ENCODE peak calls at places on chromosomes 13 and 19, in five cellular contexts. One of them, this sample, is unnamed.

GRCh38 chr19:42154471-42155323 is 22.5 kb upstream of the POU2F2 start:
- DNase-seq in heart right ventricle: no peak
- DNase-seq in CD4-positive, alpha-beta T cell: no peak
- DNase-seq in neural crest cell: no peak
- DNase-seq in astrocyte of the spinal cord: no peak
- DNase-seq in this sample: no peak

GRCh38 chr19:45769821-45770191 is 754 bp upstream of the SIX5 start:
- DNase-seq in astrocyte of the spinal cord: no peak
- DNase-seq in neural crest cell: no peak
- DNase-seq in CD4-positive, alpha-beta T cell: peak
- DNase-seq in heart right ventricle: peak
- DNase-seq in this sample: no peak

GRCh38 chr19:39941615-39942507 is 7.4 kb upstream of the FCGBP start:
- DNase-seq in astrocyte of the spinal cord: peak
- DNase-seq in neural crest cell: no peak
- DNase-seq in heart right ventricle: no peak
- DNase-seq in CD4-positive, alpha-beta T cell: peak
- DNase-seq in this sample: no peak

GRCh38 chr19:41595258-41595889 is 19.4 kb downstream of the CEACAM21 start:
- DNase-seq in CD4-positive, alpha-beta T cell: peak
- DNase-seq in astrocyte of the spinal cord: peak
- DNase-seq in heart right ventricle: peak
- DNase-seq in neural crest cell: peak
- DNase-seq in this sample: no peak

GRCh38 chr19:46297700-46298476 is 1.0 kb downstream of the HIF3A start:
- DNase-seq in heart right ventricle: peak
- DNase-seq in CD4-positive, alpha-beta T cell: no peak
- DNase-seq in neural crest cell: no peak
- DNase-seq in astrocyte of the spinal cord: peak
- DNase-seq in this sample: no peak

GRCh38 chr13:114108141-114108761 is 24.2 kb downstream of the RASA3 start:
- DNase-seq in astrocyte of the spinal cord: no peak
- DNase-seq in neural crest cell: no peak
- DNase-seq in heart right ventricle: no peak
- DNase-seq in CD4-positive, alpha-beta T cell: no peak
- DNase-seq in this sample: no peak

GRCh38 chr19:16509141-16510061 is 13.2 kb downstream of the C19orf44 start:
- DNase-seq in neural crest cell: no peak
- DNase-seq in heart right ventricle: no peak
- DNase-seq in astrocyte of the spinal cord: peak
- DNase-seq in CD4-positive, alpha-beta T cell: no peak
- DNase-seq in this sample: no peak

GRCh38 chr13:101211261-101211660 is 205.0 kb downstream of the NALCN start:
- DNase-seq in neural crest cell: no peak
- DNase-seq in CD4-positive, alpha-beta T cell: no peak
- DNase-seq in astrocyte of the spinal cord: peak
- DNase-seq in heart right ventricle: no peak
- DNase-seq in this sample: no peak

GRCh38 chr19:2791876-2792275 is 6.6 kb downstream of the THOP1 start:
- DNase-seq in astrocyte of the spinal cord: no peak
- DNase-seq in CD4-positive, alpha-beta T cell: no peak
- DNase-seq in neural crest cell: no peak
- DNase-seq in heart right ventricle: no peak
- DNase-seq in this sample: no peak

GRCh38 chr19:1173160-1173844 is 766 bp downstream of the SBNO2 start:
- DNase-seq in heart right ventricle: no peak
- DNase-seq in astrocyte of the spinal cord: no peak
- DNase-seq in neural crest cell: no peak
- DNase-seq in CD4-positive, alpha-beta T cell: no peak
- DNase-seq in this sample: peak

GRCh38 chr19:45528744-45529453 is 21.6 kb downstream of the VASP start:
- DNase-seq in heart right ventricle: no peak
- DNase-seq in CD4-positive, alpha-beta T cell: no peak
- DNase-seq in neural crest cell: no peak
- DNase-seq in astrocyte of the spinal cord: peak
- DNase-seq in this sample: peak

GRCh38 chr19:50002386-50002960 is 22.7 kb downstream of the VRK3 start:
- DNase-seq in CD4-positive, alpha-beta T cell: no peak
- DNase-seq in astrocyte of the spinal cord: no peak
- DNase-seq in neural crest cell: no peak
- DNase-seq in heart right ventricle: no peak
- DNase-seq in this sample: no peak

GRCh38 chr13:29859971-29860370 is 9.6 kb upstream of the UBL3 start:
- DNase-seq in CD4-positive, alpha-beta T cell: no peak
- DNase-seq in heart right ventricle: no peak
- DNase-seq in astrocyte of the spinal cord: peak
- DNase-seq in neural crest cell: no peak
- DNase-seq in this sample: no peak

GRCh38 chr13:93771782-93772181 is 545.2 kb downstream of the GPC6 start:
- DNase-seq in astrocyte of the spinal cord: no peak
- DNase-seq in CD4-positive, alpha-beta T cell: no peak
- DNase-seq in neural crest cell: no peak
- DNase-seq in heart right ventricle: no peak
- DNase-seq in this sample: no peak

GRCh38 chr13:109764474-109765292 is 21.7 kb downstream of the IRS2 start:
- DNase-seq in astrocyte of the spinal cord: peak
- DNase-seq in neural crest cell: no peak
- DNase-seq in heart right ventricle: no peak
- DNase-seq in CD4-positive, alpha-beta T cell: no peak
- DNase-seq in this sample: no peak

GRCh38 chr13:92829930-92830329 is 396.7 kb upstream of the GPC6 start:
- DNase-seq in CD4-positive, alpha-beta T cell: no peak
- DNase-seq in neural crest cell: no peak
- DNase-seq in heart right ventricle: no peak
- DNase-seq in astrocyte of the spinal cord: no peak
- DNase-seq in this sample: no peak

GRCh38 chr13:21949818-21950429 is 279.1 kb downstream of the FGF9 start:
- DNase-seq in astrocyte of the spinal cord: no peak
- DNase-seq in neural crest cell: no peak
- DNase-seq in heart right ventricle: no peak
- DNase-seq in CD4-positive, alpha-beta T cell: no peak
- DNase-seq in this sample: no peak

GRCh38 chr13:45046445-45046844 is 57.1 kb downstream of the GPALPP1 start:
- DNase-seq in astrocyte of the spinal cord: no peak
- DNase-seq in heart right ventricle: no peak
- DNase-seq in neural crest cell: no peak
- DNase-seq in CD4-positive, alpha-beta T cell: no peak
- DNase-seq in this sample: no peak

GRCh38 chr19:4712771-4713170 is 10.9 kb downstream of the DPP9 start:
- DNase-seq in CD4-positive, alpha-beta T cell: no peak
- DNase-seq in heart right ventricle: no peak
- DNase-seq in neural crest cell: no peak
- DNase-seq in astrocyte of the spinal cord: no peak
- DNase-seq in this sample: no peak
- TF ChIP-seq CTCF in CD4-positive, alpha-beta T cell: no peak
- TF ChIP-seq CTCF in heart right ventricle: no peak
- TF ChIP-seq CTCF in neural crest cell: no peak
- TF ChIP-seq CTCF in astrocyte of the spinal cord: no peak
- TF ChIP-seq CTCF in this sample: no peak

GRCh38 chr13:51249767-51250741 is 27.9 kb downstream of the FAM124A start:
- DNase-seq in neural crest cell: no peak
- DNase-seq in CD4-positive, alpha-beta T cell: no peak
- DNase-seq in astrocyte of the spinal cord: no peak
- DNase-seq in heart right ventricle: no peak
- DNase-seq in this sample: no peak
- TF ChIP-seq CTCF in neural crest cell: peak
- TF ChIP-seq CTCF in CD4-positive, alpha-beta T cell: no peak
- TF ChIP-seq CTCF in astrocyte of the spinal cord: peak
- TF ChIP-seq CTCF in heart right ventricle: peak
- TF ChIP-seq CTCF in this sample: peak

DNA sequence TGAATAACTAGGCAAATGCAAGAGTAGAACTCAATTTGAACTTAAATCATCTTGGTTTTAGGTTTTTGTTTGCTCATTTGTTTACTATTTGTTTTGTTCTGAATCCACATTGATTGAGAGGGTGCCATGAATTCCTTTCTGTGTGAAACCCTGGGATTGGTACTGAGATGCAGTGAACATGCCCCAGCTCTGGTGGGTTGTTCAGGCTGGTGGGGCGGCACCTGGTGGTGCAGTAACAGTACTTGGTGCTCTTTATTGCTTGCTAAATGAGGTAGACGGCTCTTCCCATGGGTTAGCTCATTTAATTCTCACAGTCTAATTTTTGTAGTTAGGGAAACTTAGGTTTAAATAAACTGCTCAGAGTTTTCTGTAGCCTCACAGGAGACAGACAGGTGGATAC is 48.4 kb downstream of the WASF3 start:
- DNase-seq in heart right ventricle: no peak
- DNase-seq in CD4-positive, alpha-beta T cell: no peak
- DNase-seq in astrocyte of the spinal cord: no peak
- DNase-seq in neural crest cell: no peak
- DNase-seq in this sample: no peak
- TF ChIP-seq CTCF in heart right ventricle: no peak
- TF ChIP-seq CTCF in CD4-positive, alpha-beta T cell: no peak
- TF ChIP-seq CTCF in astrocyte of the spinal cord: peak
- TF ChIP-seq CTCF in neural crest cell: peak
- TF ChIP-seq CTCF in this sample: no peak

GRCh38 chr19:4267901-4268815 is 10.9 kb upstream of the SHD start:
- DNase-seq in astrocyte of the spinal cord: no peak
- DNase-seq in CD4-positive, alpha-beta T cell: no peak
- DNase-seq in heart right ventricle: no peak
- DNase-seq in neural crest cell: no peak
- DNase-seq in this sample: no peak
- TF ChIP-seq CTCF in astrocyte of the spinal cord: no peak
- TF ChIP-seq CTCF in CD4-positive, alpha-beta T cell: no peak
- TF ChIP-seq CTCF in heart right ventricle: no peak
- TF ChIP-seq CTCF in neural crest cell: no peak
- TF ChIP-seq CTCF in this sample: peak

GRCh38 chr13:90867336-90867683 is 480.2 kb upstream of the MIR17HG start:
- DNase-seq in astrocyte of the spinal cord: peak
- DNase-seq in CD4-positive, alpha-beta T cell: no peak
- DNase-seq in heart right ventricle: peak
- DNase-seq in neural crest cell: peak
- DNase-seq in this sample: no peak
- TF ChIP-seq CTCF in astrocyte of the spinal cord: peak
- TF ChIP-seq CTCF in CD4-positive, alpha-beta T cell: no peak
- TF ChIP-seq CTCF in heart right ventricle: peak
- TF ChIP-seq CTCF in neural crest cell: peak
- TF ChIP-seq CTCF in this sample: peak

DNA sequence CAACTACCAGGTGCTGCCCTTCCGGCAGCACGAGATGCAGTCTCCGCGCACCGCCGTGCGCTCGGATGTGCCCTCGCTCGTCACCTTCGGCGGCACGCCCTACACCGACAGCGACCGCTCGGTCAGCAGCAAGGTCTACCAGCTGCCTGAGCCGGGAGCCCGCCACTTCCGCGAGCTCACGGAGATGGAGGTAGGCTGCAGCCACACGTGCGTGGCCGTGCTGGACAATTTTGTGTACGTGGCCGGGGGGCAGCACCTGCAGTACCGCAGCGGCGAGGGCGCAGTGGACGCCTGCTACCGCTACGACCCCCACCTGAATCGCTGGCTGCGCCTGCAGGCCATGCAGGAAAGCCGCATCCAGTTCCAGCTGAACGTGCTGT is 15.2 kb upstream of the CRTC1 start:
- DNase-seq in CD4-positive, alpha-beta T cell: no peak
- DNase-seq in neural crest cell: no peak
- DNase-seq in astrocyte of the spinal cord: no peak
- DNase-seq in heart right ventricle: no peak
- DNase-seq in this sample: no peak
- TF ChIP-seq CTCF in CD4-positive, alpha-beta T cell: no peak
- TF ChIP-seq CTCF in neural crest cell: no peak
- TF ChIP-seq CTCF in astrocyte of the spinal cord: no peak
- TF ChIP-seq CTCF in heart right ventricle: no peak
- TF ChIP-seq CTCF in this sample: no peak

DNA sequence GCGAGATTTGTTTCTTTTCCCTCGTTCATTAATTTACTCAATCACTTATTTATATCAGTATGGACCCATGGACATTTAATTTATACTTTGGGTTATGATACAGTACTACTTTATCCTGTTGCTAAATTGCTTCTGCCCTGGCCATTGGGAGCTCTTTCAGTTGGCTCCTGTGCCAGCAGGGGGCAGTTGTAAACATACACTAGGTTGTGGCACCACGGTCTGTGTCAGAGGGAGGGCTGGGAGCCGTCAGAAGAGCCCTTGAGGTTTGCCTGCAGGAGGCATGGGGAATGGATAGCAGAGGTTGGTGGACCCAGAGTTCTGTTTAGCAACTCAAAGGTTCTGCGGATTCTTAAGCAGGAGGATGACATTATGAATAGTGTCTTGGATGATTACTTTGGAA is 94.3 kb downstream of the ERCC5 start:
- DNase-seq in heart right ventricle: no peak
- DNase-seq in CD4-positive, alpha-beta T cell: no peak
- DNase-seq in astrocyte of the spinal cord: no peak
- DNase-seq in neural crest cell: no peak
- DNase-seq in this sample: no peak
- TF ChIP-seq CTCF in heart right ventricle: no peak
- TF ChIP-seq CTCF in CD4-positive, alpha-beta T cell: no peak
- TF ChIP-seq CTCF in astrocyte of the spinal cord: no peak
- TF ChIP-seq CTCF in neural crest cell: no peak
- TF ChIP-seq CTCF in this sample: no peak

GRCh38 chr19:43713208-43713607 is 2.7 kb upstream of the IRGC start:
- DNase-seq in astrocyte of the spinal cord: no peak
- DNase-seq in CD4-positive, alpha-beta T cell: no peak
- DNase-seq in heart right ventricle: no peak
- DNase-seq in neural crest cell: no peak
- DNase-seq in this sample: no peak
- TF ChIP-seq CTCF in astrocyte of the spinal cord: no peak
- TF ChIP-seq CTCF in CD4-positive, alpha-beta T cell: no peak
- TF ChIP-seq CTCF in heart right ventricle: no peak
- TF ChIP-seq CTCF in neural crest cell: no peak
- TF ChIP-seq CTCF in this sample: no peak

GRCh38 chr13:24161010-24161775 is 673 bp downstream of the SPATA13 start:
- DNase-seq in astrocyte of the spinal cord: peak
- DNase-seq in CD4-positive, alpha-beta T cell: peak
- DNase-seq in neural crest cell: no peak
- DNase-seq in heart right ventricle: peak
- DNase-seq in this sample: no peak
- TF ChIP-seq CTCF in astrocyte of the spinal cord: no peak
- TF ChIP-seq CTCF in CD4-positive, alpha-beta T cell: no peak
- TF ChIP-seq CTCF in neural crest cell: no peak
- TF ChIP-seq CTCF in heart right ventricle: no peak
- TF ChIP-seq CTCF in this sample: no peak

This sample was measured in mesothelial cell of epicardium.